ENCODE peak calls at places on chromosomes 6 and 20, in five cellular contexts. H, S, I, D and K are unnamed samples.

GRCh38 chr6:118936304-118936703 is 1.3 kb upstream of the MCM9 start:
- DNase-seq in H (no peak), I (no peak), D (no peak), S (no peak), K (no peak)

GRCh38 chr6:132025468-132025867 is 74.3 kb upstream of the CCN2 start:
- DNase-seq in D (no peak), S (no peak), I (no peak), H (no peak), K (no peak)

GRCh38 chr20:51695574-51696303 is 72.5 kb downstream of the ATP9A start:
- DNase-seq in S (peak; percentile 31), I (no peak), D (peak; percentile 44), H (no peak), K (no peak)

GRCh38 chr6:8627085-8627861 is 191.9 kb upstream of the SLC35B3 start:
- DNase-seq in S (no peak), H (no peak), I (peak; percentile 44), D (no peak), K (no peak)

GRCh38 chr6:170293881-170294755 is 3.2 kb upstream of the DLL1 start:
- DNase-seq in H (no peak), S (no peak), D (no peak), I (no peak), K (no peak)

GRCh38 chr20:57390604-57391438 is at the start of gene RBM38:
- DNase-seq in I (peak; percentile 19), D (peak; percentile 38), S (peak; percentile 74), H (no peak), K (no peak)

GRCh38 chr20:10349118-10349517 is 84.9 kb downstream of the MKKS start:
- DNase-seq in H (no peak), D (no peak), I (no peak), S (no peak), K (no peak)

GRCh38 chr6:84428300-84428907 is 201.0 kb upstream of the CEP162 start:
- DNase-seq in H (peak; percentile 16), I (peak; percentile 44), S (peak; percentile 38), D (peak; percentile 41), K (no peak)

GRCh38 chr20:59082981-59083380 is 40.4 kb upstream of the PRELID3B start:
- DNase-seq in D (no peak), H (no peak), S (no peak), I (no peak), K (no peak)

GRCh38 chr6:106527979-106528378 is 101.3 kb downstream of the RTN4IP1 start:
- DNase-seq in S (no peak), H (no peak), D (no peak), I (peak; percentile 83), K (no peak)

GRCh38 chr20:48912065-48912464 is 9.4 kb upstream of the ARFGEF2 start:
- DNase-seq in H (no peak), I (no peak), D (no peak), S (no peak), K (no peak)

GRCh38 chr20:61500791-61501321 is 248.8 kb downstream of the CDH4 start:
- DNase-seq in S (no peak), I (no peak), D (no peak), H (peak; percentile 72), K (no peak)

GRCh38 chr6:85498596-85499258 is 48.8 kb downstream of the NT5E start:
- DNase-seq in I (peak; percentile 19), D (peak; percentile 45), H (no peak), S (no peak), K (no peak)

GRCh38 chr6:97665410-97665809 is 382.4 kb upstream of the MMS22L start:
- DNase-seq in H (no peak), S (no peak), D (no peak), I (no peak), K (no peak)

GRCh38 chr6:143112084-143112768 is 51.5 kb downstream of the AIG1 start:
- DNase-seq in S (no peak), D (no peak), H (no peak), I (no peak), K (no peak)

GRCh38 chr20:33862709-33863403 is 51.7 kb downstream of the CHMP4B start:
- DNase-seq in D (peak; percentile 25), I (no peak), H (no peak), S (peak; percentile 52), K (peak; percentile 21)

DNA sequence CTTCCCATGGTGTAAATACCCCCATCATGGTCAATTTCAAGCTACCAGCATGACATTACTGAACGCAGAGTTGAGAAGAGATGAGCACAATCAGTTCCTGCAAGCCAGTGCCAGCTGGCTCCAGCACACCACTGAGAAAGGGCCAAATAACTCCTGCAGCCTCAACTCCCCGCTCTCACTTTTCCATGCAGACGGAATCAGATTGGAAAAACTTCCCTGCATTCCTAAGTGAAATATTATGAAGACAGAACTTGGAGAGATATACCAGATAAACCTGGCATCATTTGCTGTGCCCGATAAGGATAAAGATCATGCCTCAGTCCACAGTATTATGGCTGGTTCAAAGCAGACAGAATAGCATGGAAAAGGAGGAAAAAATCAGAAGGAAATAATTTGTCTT is 56.7 kb downstream of the FILIP1 start:
- DNase-seq in S (no peak), D (no peak), I (no peak), H (no peak), K (no peak)
- H3K27ac ChIP-seq in S (peak overlapping the region; percentile 14), D (no peak overlapping the region), I (no peak overlapping the region), H (no peak overlapping the region), K (no peak overlapping the region)

GRCh38 chr6:32192608-32193039 is at the start of gene GPSM3:
- DNase-seq in H (peak; percentile 91), S (peak; percentile 54), I (no peak), D (peak; percentile 90), K (no peak)
- TF ChIP-seq POLR2AphosphoS5 in H (peak; percentile 65), S (peak; percentile 37), I (no peak), D (peak; percentile 83), K (no peak)

GRCh38 chr6:52283111-52283510 is 1.4 kb downstream of the MCM3 start:
- DNase-seq in I (no peak), S (no peak), H (no peak), D (no peak), K (no peak)
- H3K4me3 ChIP-seq in I (peak overlapping the region; percentile 92), S (peak overlapping the region; percentile 92), H (peak overlapping the region; percentile 92), D (peak overlapping the region; percentile 90), K (no peak overlapping the region)

GRCh38 chr6:17707371-17707651 is 586 bp upstream of the NUP153 start:
- DNase-seq in D (no peak), H (no peak), S (no peak), I (no peak), K (no peak)
- H3K27ac ChIP-seq in D (peak overlapping the region; percentile 100), H (peak overlapping the region; percentile 90), S (peak overlapping the region; percentile 100), I (peak overlapping the region; percentile 88), K (peak overlapping the region; percentile 98)

GRCh38 chr6:32255212-32256153 is 31.6 kb upstream of the NOTCH4 start:
- DNase-seq in H (no peak), D (peak; percentile 45), S (peak; percentile 62), I (peak; percentile 84), K (peak; percentile 64)
- TF ChIP-seq POLR2AphosphoS5 in H (no peak), D (no peak), S (peak; percentile 69), I (peak; percentile 41), K (peak; percentile 56)

GRCh38 chr20:36096404-36096799 is 58.1 kb upstream of the EPB41L1 start:
- DNase-seq in D (no peak), S (no peak), H (no peak), I (no peak), K (no peak)
- H3K4me3 ChIP-seq in D (no peak overlapping the region), S (no peak overlapping the region), H (no peak overlapping the region), I (no peak overlapping the region), K (no peak overlapping the region)

DNA sequence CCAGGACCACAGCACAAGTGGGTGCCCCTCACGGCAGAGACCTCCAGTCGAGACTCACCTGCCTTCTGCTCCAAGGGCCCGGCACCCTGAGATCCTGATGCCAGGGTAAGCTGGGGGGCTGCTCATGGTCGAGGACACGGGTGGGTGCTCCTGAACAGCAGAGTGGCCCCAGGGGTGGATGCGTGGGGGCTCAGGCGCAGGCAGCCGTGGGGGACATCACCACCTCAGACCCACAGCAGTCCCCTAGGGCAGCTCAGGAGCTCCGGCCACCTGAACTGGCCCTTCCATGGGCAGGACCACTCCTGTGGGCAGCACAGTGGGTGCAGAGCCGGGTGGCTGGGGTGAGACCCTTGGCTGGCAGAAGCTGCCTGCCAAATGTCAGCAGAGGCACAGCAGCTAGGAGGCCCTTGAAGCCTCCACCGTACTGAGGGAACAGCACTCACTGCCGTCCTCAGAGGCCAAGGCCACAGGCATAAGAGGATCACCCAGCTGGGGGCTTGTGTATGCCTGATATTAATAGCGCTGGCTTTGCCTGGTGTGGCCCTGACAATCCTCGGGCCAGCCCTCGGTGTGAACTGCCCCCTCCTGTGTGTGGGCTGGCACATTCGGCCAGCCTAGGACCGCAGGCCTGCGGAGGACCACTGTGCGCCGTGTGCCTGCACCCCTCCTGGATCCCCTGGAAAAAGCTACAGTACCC is 5.4 kb downstream of the UCKL1 start:
- DNase-seq in D (no peak), S (no peak), H (no peak), I (no peak), K (no peak)
- H3K27ac ChIP-seq in D (no peak overlapping the region), S (peak overlapping the region; percentile 78), H (no peak overlapping the region), I (no peak overlapping the region), K (peak overlapping the region; percentile 89)